ENCODE peak calls at places on chromosomes 16 and 17, in four cellular contexts. D is memory B cell; O is hepatocyte; C is stimulated activated CD4-positive, alpha-beta T cell treated with anti-CD3 and anti-CD28 coated beads, Interleukin-1b, Interleukin-23, amount 100 ng/mL, for 1 hour. V is an unnamed sample.

GRCh38 chr17:58324409-58325288 is 3.9 kb downstream of the TSPOAP1 start:
- DNase-seq in D (no peak), O (peak), C (no peak), V (peak)

GRCh38 chr17:75764417-75764710 is 628 bp downstream of the GALK1 start:
- DNase-seq in D (no peak), O (no peak), C (no peak), V (no peak)

GRCh38 chr16:4882633-4883285 is 35.5 kb downstream of the UBN1 start:
- DNase-seq in C (no peak), D (no peak), O (peak), V (no peak)

GRCh38 chr17:8016632-8017424 is 14.4 kb downstream of the GUCY2D start:
- DNase-seq in D (no peak), C (no peak), O (peak), V (no peak)

GRCh38 chr17:19707728-19708221 is 8.6 kb downstream of the SLC47A2 start:
- DNase-seq in D (no peak), C (no peak), O (no peak), V (no peak)

GRCh38 chr16:85300451-85300968 is 188.2 kb upstream of the CIBAR2 start:
- DNase-seq in C (no peak), O (no peak), D (no peak), V (no peak)

GRCh38 chr17:28338056-28338768 is 2.7 kb downstream of the TNFAIP1 start:
- DNase-seq in C (no peak), D (no peak), O (no peak), V (no peak)

GRCh38 chr17:49401971-49402491 is 12.7 kb downstream of the PHB1 start:
- DNase-seq in O (no peak), C (no peak), D (no peak), V (no peak)

GRCh38 chr17:78600181-78600651 is 23.0 kb upstream of the DNAH17 start:
- DNase-seq in D (no peak), C (no peak), O (no peak), V (no peak)

GRCh38 chr16:85210423-85211169 is 98.3 kb upstream of the CIBAR2 start:
- DNase-seq in O (no peak), D (no peak), C (no peak), V (no peak)

GRCh38 chr17:2137342-2138098 is 82.6 kb downstream of the HIC1 start:
- DNase-seq in C (no peak), O (peak), D (no peak), V (no peak)

GRCh38 chr16:59412275-59412841 is 678.2 kb upstream of the GOT2 start:
- DNase-seq in O (peak), C (no peak), D (no peak), V (no peak)

GRCh38 chr16:81548901-81549546 is 104.4 kb downstream of the CMIP start:
- DNase-seq in C (no peak), D (no peak), O (peak), V (no peak)

GRCh38 chr16:28218109-28218508 is 6.3 kb upstream of the XPO6 start:
- DNase-seq in D (peak), O (peak), C (no peak), V (no peak)

GRCh38 chr17:75460295-75460694 is 3.9 kb downstream of the TMEM94 start:
- DNase-seq in C (no peak), D (no peak), O (no peak), V (no peak)

GRCh38 chr17:31530391-31530990 is 139.0 kb downstream of the RAB11FIP4 start:
- DNase-seq in D (no peak), C (no peak), O (no peak), V (no peak)

GRCh38 chr16:27748868-27749546 is 199.1 kb downstream of the KATNIP start:
- DNase-seq in O (peak), C (no peak), D (no peak), V (no peak)

GRCh38 chr16:67922740-67923139 is 8.9 kb downstream of the CTRL start:
- DNase-seq in D (no peak), C (no peak), O (no peak), V (no peak)

GRCh38 chr17:33013596-33014375 is 22.1 kb downstream of the SPACA3 start:
- DNase-seq in D (no peak), O (no peak), C (no peak), V (no peak)

GRCh38 chr16:30722443-30722842 is 23.5 kb downstream of the SRCAP start:
- DNase-seq in O (no peak), D (no peak), C (no peak), V (no peak)

GRCh38 chr16:89115216-89115949 is 21.7 kb downstream of the ACSF3 start:
- DNase-seq in O (no peak), C (peak), D (peak), V (no peak)

GRCh38 chr17:82200743-82201497 is 11.7 kb downstream of the CCDC57 start:
- DNase-seq in C (no peak), O (no peak), D (no peak), V (no peak)

GRCh38 chr17:82097187-82097918 is 683 bp downstream of the FASN start:
- DNase-seq in O (peak), D (no peak), C (peak), V (no peak)

GRCh38 chr16:56226187-56226586 is 34.9 kb downstream of the GNAO1 start:
- DNase-seq in D (no peak), C (no peak), O (no peak), V (no peak)

GRCh38 chr16:74700206-74701040 is at the start of gene MLKL:
- DNase-seq in O (peak), D (peak), C (peak), V (no peak)

GRCh38 chr16:86991679-86992078 is 325.5 kb downstream of the C16orf95 start:
- DNase-seq in D (no peak), C (no peak), O (no peak), V (no peak)

GRCh38 chr17:78883533-78884131 is 19.4 kb downstream of the CEP295NL start:
- DNase-seq in D (no peak), O (peak), C (no peak), V (peak)

GRCh38 chr17:46010597-46011186 is 11.6 kb downstream of the STH start:
- DNase-seq in D (no peak), O (no peak), C (no peak), V (no peak)

GRCh38 chr17:8887834-8888703 is 20.6 kb upstream of the PIK3R6 start:
- DNase-seq in O (peak), D (no peak), C (no peak), V (no peak)

GRCh38 chr17:31319253-31319661 is 2.2 kb downstream of the EVI2A start:
- DNase-seq in D (no peak), O (no peak), C (no peak), V (no peak)

GRCh38 chr16:11152677-11153321 is 103.2 kb downstream of the SOCS1 start:
- DNase-seq in D (no peak), O (no peak), C (no peak), V (no peak)

GRCh38 chr17:78341559-78342437 is 18.1 kb downstream of the SOCS3 start:
- DNase-seq in C (no peak), D (no peak), O (peak), V (no peak)

GRCh38 chr17:71163121-71163812 is 957.6 kb upstream of the SOX9 start:
- DNase-seq in D (no peak), C (no peak), O (peak), V (peak)

GRCh38 chr17:33125552-33125950 is 133.9 kb downstream of the SPACA3 start:
- DNase-seq in O (no peak), D (no peak), C (no peak), V (no peak)

GRCh38 chr17:42744283-42744805 is 496 bp downstream of the EZH1 start:
- DNase-seq in O (peak), D (no peak), C (peak), V (no peak)

GRCh38 chr17:4043862-4044261 is 79.6 kb upstream of the ATP2A3 start:
- DNase-seq in O (no peak), C (peak), D (no peak), V (no peak)

GRCh38 chr16:26532456-26532855 is 534.3 kb upstream of the C16orf82 start:
- DNase-seq in O (no peak), D (no peak), C (no peak), V (no peak)

GRCh38 chr16:57803413-57803990 is 1.2 kb upstream of the KIFC3 start:
- DNase-seq in D (no peak), O (no peak), C (no peak), V (no peak)

V was measured in NCI-H1048.